ENCODE peak calls at places on chromosomes 7 and 10, in eight cellular contexts. One of them, this sample, is unnamed.

GRCh38 chr10:24091294-24091693 is 117.6 kb upstream of the KIAA1217 start:
- DNase-seq in heart right ventricle: no peak
- DNase-seq in neural progenitor cell: no peak
- DNase-seq in skeletal muscle cell: no peak
- DNase-seq in tibial nerve: no peak
- DNase-seq in IMR-90: no peak
- DNase-seq in HAP-1: no peak
- DNase-seq in ovary: no peak
- DNase-seq in this sample: no peak

GRCh38 chr7:30563326-30563942 is 31.2 kb upstream of the GARS1 start:
- DNase-seq in heart right ventricle: no peak
- DNase-seq in neural progenitor cell: no peak
- DNase-seq in skeletal muscle cell: no peak
- DNase-seq in tibial nerve: no peak
- DNase-seq in IMR-90: peak; percentile 40
- DNase-seq in HAP-1: no peak
- DNase-seq in ovary: no peak
- DNase-seq in this sample: no peak

GRCh38 chr10:129486805-129487204 is 19.8 kb downstream of the MGMT start:
- DNase-seq in heart right ventricle: no peak
- DNase-seq in neural progenitor cell: no peak
- DNase-seq in skeletal muscle cell: no peak
- DNase-seq in tibial nerve: no peak
- DNase-seq in IMR-90: no peak
- DNase-seq in HAP-1: no peak
- DNase-seq in ovary: no peak
- DNase-seq in this sample: no peak

GRCh38 chr7:8418627-8419245 is 14.7 kb upstream of the NXPH1 start:
- DNase-seq in heart right ventricle: no peak
- DNase-seq in neural progenitor cell: peak; percentile 86
- DNase-seq in skeletal muscle cell: peak; percentile 12
- DNase-seq in tibial nerve: no peak
- DNase-seq in IMR-90: peak; percentile 40
- DNase-seq in HAP-1: peak; percentile 58
- DNase-seq in ovary: no peak
- DNase-seq in this sample: peak; percentile 80

GRCh38 chr7:43077732-43078391 is 34.6 kb upstream of the HECW1 start:
- DNase-seq in heart right ventricle: no peak
- DNase-seq in neural progenitor cell: peak; percentile 36
- DNase-seq in skeletal muscle cell: no peak
- DNase-seq in tibial nerve: no peak
- DNase-seq in IMR-90: peak; percentile 18
- DNase-seq in HAP-1: no peak
- DNase-seq in ovary: no peak
- DNase-seq in this sample: no peak

GRCh38 chr7:101668726-101669125 is 39.6 kb upstream of the MYL10 start:
- DNase-seq in heart right ventricle: no peak
- DNase-seq in neural progenitor cell: no peak
- DNase-seq in skeletal muscle cell: no peak
- DNase-seq in tibial nerve: no peak
- DNase-seq in IMR-90: no peak
- DNase-seq in HAP-1: no peak
- DNase-seq in ovary: no peak
- DNase-seq in this sample: no peak

GRCh38 chr7:47170516-47170915 is 411.4 kb downstream of the TNS3 start:
- DNase-seq in heart right ventricle: no peak
- DNase-seq in neural progenitor cell: no peak
- DNase-seq in skeletal muscle cell: no peak
- DNase-seq in tibial nerve: no peak
- DNase-seq in IMR-90: peak; percentile 29
- DNase-seq in HAP-1: no peak
- DNase-seq in ovary: no peak
- DNase-seq in this sample: no peak

GRCh38 chr7:158043461-158044155 is 544.0 kb downstream of the PTPRN2 start:
- DNase-seq in heart right ventricle: no peak
- DNase-seq in neural progenitor cell: no peak
- DNase-seq in skeletal muscle cell: no peak
- DNase-seq in tibial nerve: no peak
- DNase-seq in IMR-90: no peak
- DNase-seq in HAP-1: no peak
- DNase-seq in ovary: no peak
- DNase-seq in this sample: no peak

GRCh38 chr10:15254808-15255655 is 86.5 kb upstream of the NMT2 start:
- DNase-seq in heart right ventricle: no peak
- DNase-seq in neural progenitor cell: no peak
- DNase-seq in skeletal muscle cell: no peak
- DNase-seq in tibial nerve: peak; percentile 31
- DNase-seq in IMR-90: no peak
- DNase-seq in HAP-1: peak; percentile 76
- DNase-seq in ovary: no peak
- DNase-seq in this sample: no peak

GRCh38 chr10:123519861-123520260 is 146.3 kb upstream of the GPR26 start:
- DNase-seq in heart right ventricle: no peak
- DNase-seq in neural progenitor cell: no peak
- DNase-seq in skeletal muscle cell: no peak
- DNase-seq in tibial nerve: no peak
- DNase-seq in IMR-90: no peak
- DNase-seq in HAP-1: no peak
- DNase-seq in ovary: no peak
- DNase-seq in this sample: no peak

GRCh38 chr10:42973870-42974692 is 102.8 kb upstream of the RET start:
- DNase-seq in heart right ventricle: no peak
- DNase-seq in neural progenitor cell: no peak
- DNase-seq in skeletal muscle cell: no peak
- DNase-seq in tibial nerve: no peak
- DNase-seq in IMR-90: no peak
- DNase-seq in HAP-1: no peak
- DNase-seq in ovary: no peak
- DNase-seq in this sample: no peak

GRCh38 chr7:129611246-129612111 is at the start of gene NRF1:
- DNase-seq in heart right ventricle: peak; percentile 92
- DNase-seq in neural progenitor cell: peak; percentile 96
- DNase-seq in skeletal muscle cell: peak; percentile 77
- DNase-seq in tibial nerve: peak; percentile 76
- DNase-seq in IMR-90: peak; percentile 89
- DNase-seq in HAP-1: peak; percentile 62
- DNase-seq in ovary: peak; percentile 89
- DNase-seq in this sample: peak; percentile 93

GRCh38 chr10:17882557-17882956 is 69.2 kb upstream of the SLC39A12 start:
- DNase-seq in heart right ventricle: no peak
- DNase-seq in neural progenitor cell: no peak
- DNase-seq in skeletal muscle cell: peak; percentile 75
- DNase-seq in tibial nerve: no peak
- DNase-seq in IMR-90: no peak
- DNase-seq in HAP-1: no peak
- DNase-seq in ovary: no peak
- DNase-seq in this sample: no peak

GRCh38 chr7:17516768-17517167 is 218.3 kb downstream of the AHR start:
- DNase-seq in heart right ventricle: no peak
- DNase-seq in neural progenitor cell: no peak
- DNase-seq in skeletal muscle cell: no peak
- DNase-seq in tibial nerve: no peak
- DNase-seq in IMR-90: peak; percentile 75
- DNase-seq in HAP-1: no peak
- DNase-seq in ovary: no peak
- DNase-seq in this sample: no peak

GRCh38 chr7:114426824-114427223 is 12.2 kb downstream of the FOXP2 start:
- DNase-seq in heart right ventricle: no peak
- DNase-seq in neural progenitor cell: peak; percentile 27
- DNase-seq in skeletal muscle cell: no peak
- DNase-seq in tibial nerve: no peak
- DNase-seq in IMR-90: peak; percentile 36
- DNase-seq in HAP-1: peak; percentile 54
- DNase-seq in ovary: no peak
- DNase-seq in this sample: no peak

GRCh38 chr10:11036424-11037011 is 18.8 kb downstream of the CELF2 start:
- DNase-seq in heart right ventricle: no peak
- DNase-seq in neural progenitor cell: peak; percentile 59
- DNase-seq in skeletal muscle cell: no peak
- DNase-seq in tibial nerve: peak; percentile 28
- DNase-seq in IMR-90: peak; percentile 62
- DNase-seq in HAP-1: peak; percentile 70
- DNase-seq in ovary: no peak
- DNase-seq in this sample: no peak

GRCh38 chr7:24197852-24198251 is 86.1 kb upstream of the NPY start:
- DNase-seq in heart right ventricle: no peak
- DNase-seq in neural progenitor cell: no peak
- DNase-seq in skeletal muscle cell: no peak
- DNase-seq in tibial nerve: no peak
- DNase-seq in IMR-90: no peak
- DNase-seq in HAP-1: no peak
- DNase-seq in ovary: no peak
- DNase-seq in this sample: no peak

GRCh38 chr7:778968-779451 is 51.9 kb upstream of the PRKAR1B start:
- DNase-seq in heart right ventricle: no peak
- DNase-seq in neural progenitor cell: no peak
- DNase-seq in skeletal muscle cell: no peak
- DNase-seq in tibial nerve: no peak
- DNase-seq in IMR-90: no peak
- DNase-seq in HAP-1: no peak
- DNase-seq in ovary: no peak
- DNase-seq in this sample: no peak

GRCh38 chr10:34766256-34766580 is 48.9 kb downstream of the PARD3 start:
- DNase-seq in heart right ventricle: no peak
- DNase-seq in neural progenitor cell: no peak
- DNase-seq in skeletal muscle cell: no peak
- DNase-seq in tibial nerve: no peak
- DNase-seq in IMR-90: no peak
- DNase-seq in HAP-1: no peak
- DNase-seq in ovary: no peak
- DNase-seq in this sample: no peak

GRCh38 chr7:5088906-5089305 is 43.2 kb downstream of the RBAK start:
- DNase-seq in heart right ventricle: no peak
- DNase-seq in neural progenitor cell: no peak
- DNase-seq in skeletal muscle cell: no peak
- DNase-seq in tibial nerve: no peak
- DNase-seq in IMR-90: no peak
- DNase-seq in HAP-1: no peak
- DNase-seq in ovary: no peak
- DNase-seq in this sample: no peak

DNA sequence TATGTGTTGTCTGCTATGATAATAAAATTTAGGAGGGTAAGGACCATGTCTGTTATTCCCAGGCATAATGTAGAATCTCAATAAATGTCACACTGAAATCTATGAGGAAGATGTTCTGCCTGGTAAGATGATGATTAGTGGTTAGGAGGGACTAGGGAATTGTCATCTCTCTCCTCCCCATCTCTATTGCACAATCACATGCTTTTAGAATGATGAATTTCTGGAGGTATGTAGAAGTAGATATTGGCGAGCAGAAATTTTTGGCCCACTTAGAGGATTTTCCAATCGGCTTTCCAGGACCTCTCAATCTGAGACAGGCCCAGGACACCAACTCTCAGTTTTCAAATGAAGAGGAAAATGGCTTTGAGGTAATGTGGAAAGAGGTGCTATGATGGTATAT is 2.0 kb upstream of the PITX3 start:
- DNase-seq in heart right ventricle: no peak
- DNase-seq in neural progenitor cell: no peak
- DNase-seq in skeletal muscle cell: peak; percentile 71
- DNase-seq in tibial nerve: no peak
- DNase-seq in IMR-90: peak; percentile 83
- DNase-seq in HAP-1: no peak
- DNase-seq in ovary: no peak
- DNase-seq in this sample: no peak
- H3K4me3 ChIP-seq in heart right ventricle: no peak overlapping the region
- H3K4me3 ChIP-seq in neural progenitor cell: no peak overlapping the region
- H3K4me3 ChIP-seq in skeletal muscle cell: no peak overlapping the region
- H3K4me3 ChIP-seq in tibial nerve: no peak overlapping the region
- H3K4me3 ChIP-seq in IMR-90: no peak overlapping the region
- H3K4me3 ChIP-seq in HAP-1: no peak overlapping the region
- H3K4me3 ChIP-seq in ovary: no peak overlapping the region
- H3K4me3 ChIP-seq in this sample: no peak overlapping the region

GRCh38 chr10:111076191-111076681 is 593 bp upstream of the ADRA2A start:
- DNase-seq in heart right ventricle: peak; percentile 59
- DNase-seq in neural progenitor cell: peak; percentile 95
- DNase-seq in skeletal muscle cell: no peak
- DNase-seq in tibial nerve: no peak
- DNase-seq in IMR-90: peak; percentile 27
- DNase-seq in HAP-1: peak; percentile 58
- DNase-seq in ovary: peak; percentile 86
- DNase-seq in this sample: peak; percentile 81
- H3K4me3 ChIP-seq in heart right ventricle: peak overlapping the region; percentile 43
- H3K4me3 ChIP-seq in neural progenitor cell: peak overlapping the region; percentile 62
- H3K4me3 ChIP-seq in skeletal muscle cell: peak overlapping the region; percentile 49
- H3K4me3 ChIP-seq in tibial nerve: peak overlapping the region; percentile 19
- H3K4me3 ChIP-seq in IMR-90: peak overlapping the region; percentile 28
- H3K4me3 ChIP-seq in HAP-1: peak overlapping the region; percentile 33
- H3K4me3 ChIP-seq in ovary: peak overlapping the region; percentile 51
- H3K4me3 ChIP-seq in this sample: peak overlapping the region; percentile 15

DNA sequence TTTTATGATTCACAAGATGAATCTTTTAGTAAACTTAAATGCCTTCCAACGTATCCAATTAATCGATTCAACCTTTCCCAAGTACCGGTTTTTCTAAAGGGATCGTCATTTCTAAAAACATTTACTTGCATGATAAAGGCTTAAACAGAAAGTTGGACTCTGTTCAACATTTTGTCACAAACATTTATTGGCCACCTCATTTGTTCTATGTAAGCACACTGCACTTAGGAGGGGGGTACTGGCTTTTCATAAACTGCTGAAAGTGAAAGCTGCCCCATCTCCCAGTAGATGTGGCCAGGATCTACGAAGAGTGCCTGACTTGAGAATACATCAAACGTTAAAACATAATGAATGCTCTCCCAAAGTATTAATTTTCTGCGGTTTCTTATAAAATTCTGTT is 37.3 kb upstream of the LAMB4 start:
- DNase-seq in heart right ventricle: no peak
- DNase-seq in neural progenitor cell: no peak
- DNase-seq in skeletal muscle cell: no peak
- DNase-seq in tibial nerve: no peak
- DNase-seq in IMR-90: peak; percentile 57
- DNase-seq in HAP-1: peak; percentile 91
- DNase-seq in ovary: no peak
- DNase-seq in this sample: no peak
- H3K4me3 ChIP-seq in heart right ventricle: no peak overlapping the region
- H3K4me3 ChIP-seq in neural progenitor cell: no peak overlapping the region
- H3K4me3 ChIP-seq in skeletal muscle cell: no peak overlapping the region
- H3K4me3 ChIP-seq in tibial nerve: no peak overlapping the region
- H3K4me3 ChIP-seq in IMR-90: peak overlapping the region; percentile 49
- H3K4me3 ChIP-seq in HAP-1: no peak overlapping the region
- H3K4me3 ChIP-seq in ovary: no peak overlapping the region
- H3K4me3 ChIP-seq in this sample: no peak overlapping the region

DNA sequence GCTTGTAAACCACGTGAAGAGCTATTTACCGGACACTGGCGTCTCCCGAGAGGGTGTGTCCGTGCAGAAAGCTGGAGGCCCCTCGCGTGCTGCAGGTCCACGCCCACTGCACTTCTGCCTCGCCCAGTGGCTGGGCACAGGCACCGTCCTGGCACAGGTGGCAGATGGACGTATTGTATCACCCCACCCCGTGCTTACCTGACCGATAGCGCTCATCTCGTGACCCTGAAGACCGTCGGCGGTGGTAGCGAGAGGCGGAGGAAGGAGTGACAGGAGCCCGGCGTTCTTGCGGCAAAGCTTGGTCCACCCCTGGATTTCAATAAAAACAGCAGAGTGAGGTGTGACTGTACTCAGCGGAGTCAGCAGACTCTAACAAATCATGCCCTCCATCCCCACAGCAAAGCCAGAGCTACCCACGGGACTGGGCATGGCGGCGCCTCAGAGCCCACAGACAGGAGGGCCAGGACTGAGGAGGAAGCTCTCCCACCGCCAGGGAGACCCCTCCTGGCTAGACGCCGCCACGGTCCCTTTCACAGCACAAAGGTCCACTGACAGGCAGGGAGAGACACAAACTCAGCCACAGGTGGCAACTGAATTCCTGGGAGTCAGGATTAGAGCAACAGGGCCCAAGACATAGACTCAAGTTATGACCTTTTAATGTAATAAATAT is 217.1 kb downstream of the DIP2C start:
- DNase-seq in heart right ventricle: no peak
- DNase-seq in neural progenitor cell: no peak
- DNase-seq in skeletal muscle cell: no peak
- DNase-seq in tibial nerve: no peak
- DNase-seq in IMR-90: no peak
- DNase-seq in HAP-1: no peak
- DNase-seq in ovary: no peak
- DNase-seq in this sample: no peak
- H3K4me3 ChIP-seq in heart right ventricle: no peak overlapping the region
- H3K4me3 ChIP-seq in neural progenitor cell: no peak overlapping the region
- H3K4me3 ChIP-seq in skeletal muscle cell: no peak overlapping the region
- H3K4me3 ChIP-seq in tibial nerve: no peak overlapping the region
- H3K4me3 ChIP-seq in IMR-90: no peak overlapping the region
- H3K4me3 ChIP-seq in HAP-1: no peak overlapping the region
- H3K4me3 ChIP-seq in ovary: no peak overlapping the region
- H3K4me3 ChIP-seq in this sample: no peak overlapping the region